ENCODE peak calls at places on chromosomes 6 and 20, in ten cellular contexts. Q is fibroblast of mammary gland; Y is Panc1; P is left lung; U is epithelial cell of esophagus; X is naive thymus-derived CD4-positive, alpha-beta T cell; T is IMR-90; G is hepatocyte; L is GM12865; M is heart left ventricle. R is an unnamed sample.

GRCh38 chr20:24814556-24815195 is 134.4 kb upstream of the CST7 start:
- DNase-seq in Q (no peak), Y (no peak), P (no peak), U (no peak), X (no peak), T (no peak), G (no peak), L (no peak), M (no peak), R (no peak)

GRCh38 chr6:128070406-128070805 is 169.5 kb upstream of the THEMIS start:
- DNase-seq in Q (no peak), Y (no peak), P (no peak), U (no peak), X (no peak), T (peak), G (no peak), L (no peak), M (no peak), R (no peak)

GRCh38 chr6:88662163-88662580 is 301.2 kb downstream of the RNGTT start:
- DNase-seq in Q (no peak), Y (no peak), P (no peak), U (no peak), X (no peak), T (no peak), G (peak), L (peak), M (no peak), R (no peak)

GRCh38 chr20:36461600-36462439 is 79.5 kb upstream of the MYL9 start:
- DNase-seq in Q (peak), Y (no peak), P (peak), U (peak), X (peak), T (peak), G (peak), L (peak), M (peak), R (no peak)

GRCh38 chr20:45987108-45987780 is 15.2 kb upstream of the ZNF335 start:
- DNase-seq in Q (peak), Y (no peak), P (peak), U (peak), X (peak), T (peak), G (peak), L (peak), M (peak), R (no peak)

GRCh38 chr6:170093658-170094596 is 197.0 kb downstream of the DLL1 start:
- DNase-seq in Q (no peak), Y (no peak), P (no peak), U (no peak), X (no peak), T (no peak), G (no peak), L (no peak), M (no peak), R (no peak)

GRCh38 chr20:61288331-61288784 is 36.3 kb downstream of the CDH4 start:
- DNase-seq in Q (no peak), Y (no peak), P (peak), U (no peak), X (no peak), T (no peak), G (no peak), L (no peak), M (no peak), R (no peak)

GRCh38 chr6:117555262-117555849 is 47.0 kb downstream of the GOPC start:
- DNase-seq in Q (no peak), Y (no peak), P (no peak), U (no peak), X (no peak), T (no peak), G (no peak), L (no peak), M (no peak), R (no peak)

GRCh38 chr6:14921170-14921569 is 324.7 kb upstream of the JARID2 start:
- DNase-seq in Q (no peak), Y (no peak), P (peak), U (no peak), X (no peak), T (peak), G (no peak), L (no peak), M (peak), R (no peak)

GRCh38 chr6:33977606-33978438 is 168.1 kb downstream of the GRM4 start:
- DNase-seq in Q (no peak), Y (no peak), P (no peak), U (no peak), X (no peak), T (no peak), G (no peak), L (no peak), M (no peak), R (no peak)

GRCh38 chr6:107318100-107318736 is 141.1 kb downstream of the PDSS2 start:
- DNase-seq in Q (peak), Y (peak), P (no peak), U (peak), X (peak), T (peak), G (peak), L (peak), M (peak), R (peak)

GRCh38 chr20:59350330-59351147 is 50.1 kb downstream of the EDN3 start:
- DNase-seq in Q (no peak), Y (no peak), P (no peak), U (no peak), X (no peak), T (no peak), G (peak), L (no peak), M (no peak), R (no peak)

GRCh38 chr6:136288566-136289326 is 900 bp downstream of the BCLAF1 start:
- DNase-seq in Q (peak), Y (no peak), P (peak), U (peak), X (peak), T (peak), G (peak), L (peak), M (peak), R (peak)

GRCh38 chr20:47475419-47476044 is 26.2 kb upstream of the NCOA3 start:
- DNase-seq in Q (no peak), Y (no peak), P (no peak), U (no peak), X (no peak), T (no peak), G (no peak), L (no peak), M (no peak), R (no peak)

GRCh38 chr6:42704937-42705374 is 17.4 kb downstream of the PRPH2 start:
- DNase-seq in Q (no peak), Y (no peak), P (no peak), U (peak), X (no peak), T (no peak), G (no peak), L (no peak), M (no peak), R (no peak)

GRCh38 chr6:121830759-121831158 is 395.3 kb downstream of the GJA1 start:
- DNase-seq in Q (no peak), Y (no peak), P (no peak), U (no peak), X (no peak), T (no peak), G (no peak), L (no peak), M (no peak), R (no peak)

GRCh38 chr6:35043381-35043780 is 97.8 kb downstream of the TCP11 start:
- DNase-seq in Q (no peak), Y (no peak), P (no peak), U (no peak), X (no peak), T (no peak), G (no peak), L (no peak), M (no peak), R (no peak)

GRCh38 chr6:69819138-69819537 is 22.3 kb upstream of the LMBRD1 start:
- DNase-seq in Q (no peak), Y (no peak), P (no peak), U (no peak), X (no peak), T (no peak), G (no peak), L (no peak), M (no peak), R (no peak)

GRCh38 chr6:4774715-4775590 is 1.3 kb upstream of the CDYL start:
- DNase-seq in Q (no peak), Y (no peak), P (peak), U (peak), X (peak), T (no peak), G (peak), L (no peak), M (no peak), R (no peak)

GRCh38 chr6:141562801-141563763 is 569.6 kb upstream of the GJE1 start:
- DNase-seq in Q (peak), Y (peak), P (no peak), U (peak), X (peak), T (peak), G (peak), L (peak), M (peak), R (peak)

GRCh38 chr6:142301421-142302391 is at the start of gene ADGRG6:
- DNase-seq in Q (peak), Y (no peak), P (peak), U (peak), X (peak), T (peak), G (peak), L (peak), M (peak), R (no peak)

GRCh38 chr6:134446228-134446848 is 128.4 kb upstream of the SGK1 start:
- DNase-seq in Q (peak), Y (no peak), P (no peak), U (peak), X (no peak), T (peak), G (no peak), L (no peak), M (no peak), R (no peak)

GRCh38 chr6:108665495-108666196 is 104.9 kb downstream of the FOXO3 start:
- DNase-seq in Q (no peak), Y (no peak), P (no peak), U (no peak), X (no peak), T (no peak), G (no peak), L (no peak), M (no peak), R (peak)

GRCh38 chr20:37282558-37282957 is 6.9 kb upstream of the MANBAL start:
- DNase-seq in Q (peak), Y (no peak), P (no peak), U (peak), X (no peak), T (peak), G (peak), L (no peak), M (no peak), R (no peak)

GRCh38 chr6:22467645-22468044 is 101.7 kb upstream of the HDGFL1 start:
- DNase-seq in Q (no peak), Y (no peak), P (no peak), U (no peak), X (no peak), T (no peak), G (no peak), L (no peak), M (no peak), R (no peak)

GRCh38 chr6:112253842-112254816 is at the start of gene LAMA4:
- DNase-seq in Q (peak), Y (no peak), P (peak), U (peak), X (peak), T (peak), G (peak), L (no peak), M (peak), R (no peak)

GRCh38 chr6:312704-313485 is 20.6 kb downstream of the DUSP22 start:
- DNase-seq in Q (no peak), Y (no peak), P (no peak), U (no peak), X (no peak), T (no peak), G (no peak), L (no peak), M (no peak), R (peak)

GRCh38 chr6:134299236-134299635 is 18.7 kb downstream of the SGK1 start:
- DNase-seq in Q (peak), Y (no peak), P (no peak), U (peak), X (no peak), T (peak), G (peak), L (no peak), M (no peak), R (no peak)

GRCh38 chr20:54726687-54727086 is 251.3 kb downstream of the DOK5 start:
- DNase-seq in Q (no peak), Y (no peak), P (no peak), U (no peak), X (no peak), T (no peak), G (no peak), L (peak), M (no peak), R (peak)

GRCh38 chr6:5695260-5696245 is 311.2 kb downstream of the NRN1 start:
- DNase-seq in Q (peak), Y (no peak), P (no peak), U (peak), X (peak), T (peak), G (no peak), L (no peak), M (no peak), R (peak)

DNA sequence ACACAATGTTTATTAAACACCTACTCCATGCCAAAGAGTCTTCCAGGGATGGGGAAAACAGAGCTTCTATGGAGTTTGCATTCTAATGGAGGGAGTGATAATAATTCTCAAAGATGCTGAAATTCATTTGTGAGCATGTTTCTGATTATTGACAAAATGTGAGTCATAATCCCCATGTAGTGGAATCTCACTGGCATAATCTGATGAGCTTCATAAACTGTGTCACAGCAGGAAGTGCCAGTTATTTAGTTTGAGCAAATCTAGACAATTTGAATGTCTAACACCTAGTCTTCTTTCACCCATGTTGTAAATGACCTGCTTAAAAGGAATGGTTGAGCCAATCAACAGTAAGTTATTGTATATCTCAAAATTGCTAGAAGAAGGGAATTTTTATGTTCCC is 95.1 kb downstream of the KCNQ5 start:
- DNase-seq in Q (peak), Y (no peak), P (no peak), U (no peak), X (no peak), T (no peak), G (no peak), L (no peak), M (no peak), R (no peak)
- H3K4me3 ChIP-seq in Q (no peak), Y (no peak), P (no peak), U (no peak), X (no peak), T (no peak), G (no peak), L (no peak), M (no peak), R (no peak)

GRCh38 chr6:125807293-125807692 is 16.5 kb downstream of the NCOA7 start:
- DNase-seq in Q (no peak), Y (no peak), P (no peak), U (no peak), X (no peak), T (no peak), G (no peak), L (peak), M (no peak), R (no peak)

GRCh38 chr6:125809771-125810315 is 19.1 kb downstream of the NCOA7 start:
- DNase-seq in Q (no peak), Y (no peak), P (no peak), U (peak), X (no peak), T (no peak), G (no peak), L (no peak), M (no peak), R (no peak)

GRCh38 chr6:125808591-125808990 is 17.8 kb downstream of the NCOA7 start:
- DNase-seq in Q (no peak), Y (no peak), P (no peak), U (no peak), X (no peak), T (no peak), G (no peak), L (no peak), M (no peak), R (no peak)

GRCh38 chr6:125806813-125807212 is 16.1 kb downstream of the NCOA7 start:
- DNase-seq in Q (no peak), Y (no peak), P (no peak), U (no peak), X (no peak), T (no peak), G (no peak), L (no peak), M (no peak), R (no peak)

DNA sequence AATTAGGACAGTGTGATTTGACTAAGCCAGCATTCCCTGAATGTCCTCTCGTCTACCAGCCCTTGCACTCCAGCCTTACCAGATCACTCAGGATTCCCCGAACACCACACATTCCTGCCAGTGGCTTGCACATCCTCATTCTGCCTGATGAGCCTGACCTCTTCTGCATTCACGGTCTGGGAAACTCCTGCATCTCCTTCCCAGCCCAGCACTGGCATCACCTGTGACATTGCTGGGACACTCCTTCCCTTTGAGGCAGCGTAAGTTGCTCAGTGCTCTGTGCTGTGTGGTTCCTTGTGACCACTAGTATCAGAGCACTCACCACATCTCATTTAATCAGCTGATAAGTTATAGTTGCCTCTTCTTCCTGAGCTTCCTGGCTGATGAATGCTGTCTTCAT is 17.3 kb downstream of the NCOA7 start:
- DNase-seq in Q (no peak), Y (no peak), P (no peak), U (no peak), X (no peak), T (no peak), G (no peak), L (no peak), M (no peak), R (no peak)
- H3K4me3 ChIP-seq in Q (no peak), Y (no peak), P (no peak), U (no peak), X (no peak), T (no peak), G (no peak), L (no peak), M (no peak), R (no peak)

DNA sequence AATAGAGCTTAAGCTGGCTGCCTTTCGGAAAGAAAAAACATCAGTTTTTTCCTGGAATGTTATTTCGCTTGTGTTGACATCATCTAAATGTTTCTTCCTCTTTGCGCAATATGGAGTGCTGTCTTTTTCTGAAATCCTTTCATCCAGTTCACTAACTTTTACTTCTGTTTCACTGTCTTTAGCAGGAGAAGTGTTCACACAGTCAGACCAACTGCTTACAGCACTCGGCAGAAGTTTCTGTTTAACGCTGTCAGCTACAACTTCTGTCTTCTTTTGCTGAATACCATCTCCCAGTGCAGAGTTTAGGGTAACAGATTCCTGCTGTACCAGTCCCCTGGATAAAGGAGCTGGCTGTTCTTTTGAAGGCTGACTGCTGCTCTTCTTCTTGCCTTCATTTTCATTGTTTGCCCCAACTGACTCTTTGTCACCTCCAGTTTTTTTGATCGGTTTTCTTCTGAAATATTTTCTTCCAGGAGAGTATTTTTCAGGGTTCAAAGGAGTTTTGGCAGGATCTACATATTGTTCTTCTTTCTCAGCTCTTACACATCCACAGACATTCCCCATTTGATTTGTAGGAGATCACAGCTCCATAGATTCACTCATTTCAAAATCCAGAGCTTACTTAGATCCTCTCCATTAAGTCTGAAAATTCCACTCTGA is 50.0 kb upstream of the DST start:
- DNase-seq in Q (peak), Y (no peak), P (no peak), U (peak), X (no peak), T (peak), G (no peak), L (no peak), M (no peak), R (no peak)
- H3K4me3 ChIP-seq in Q (peak), Y (peak), P (peak), U (no peak), X (no peak), T (peak), G (peak), L (no peak), M (no peak), R (no peak)

GRCh38 chr20:34300809-34301586 is 2.2 kb downstream of the AHCY start:
- DNase-seq in Q (no peak), Y (no peak), P (no peak), U (no peak), X (no peak), T (no peak), G (peak), L (peak), M (no peak), R (no peak)
- H3K4me3 ChIP-seq in Q (no peak), Y (peak), P (peak), U (peak), X (no peak), T (no peak), G (no peak), L (no peak), M (no peak), R (peak)

DNA sequence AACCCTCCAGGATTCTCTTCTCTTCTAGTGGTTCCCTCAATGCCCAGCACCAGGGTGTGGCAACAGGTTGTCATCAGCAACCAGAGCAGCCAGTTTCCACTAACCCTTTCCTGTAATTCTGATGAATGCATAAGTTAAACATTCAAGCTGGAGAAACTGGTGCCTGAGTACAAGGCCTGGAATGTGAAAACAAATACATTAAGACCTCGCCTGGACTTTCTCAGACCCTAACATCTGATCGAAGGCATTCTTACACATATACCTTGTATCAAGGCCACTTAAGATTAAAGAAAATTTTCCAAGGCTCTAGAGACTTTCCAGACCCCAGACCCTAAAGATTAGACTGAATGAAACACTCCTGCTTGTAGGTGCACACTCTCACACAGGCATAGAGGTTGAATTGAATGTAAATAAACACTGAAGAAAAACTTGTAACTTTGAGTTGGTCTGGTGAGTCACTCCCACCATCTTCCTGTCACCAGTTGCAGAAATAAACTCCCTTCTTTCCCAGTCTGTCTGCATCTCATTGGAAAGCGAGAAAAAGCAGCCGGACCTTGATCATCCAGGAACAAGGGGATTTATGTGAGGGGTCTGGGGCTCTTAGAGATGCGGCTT is 9.0 kb downstream of the LRP11 start:
- DNase-seq in Q (peak), Y (peak), P (no peak), U (peak), X (no peak), T (peak), G (peak), L (no peak), M (no peak), R (no peak)
- H3K4me3 ChIP-seq in Q (peak), Y (peak), P (no peak), U (peak), X (no peak), T (peak), G (no peak), L (no peak), M (no peak), R (no peak)